ENCODE peak calls at places on chromosome 21, in eight cellular contexts. V is adrenal gland; D is cardiac muscle cell; B is CD8-positive, alpha-beta T cell; A is testis; F is AG04450; Y is RWPE2; H is GM23338. N is an unnamed sample.

GRCh38 chr21:45534591-45535331 is 7.5 kb downstream of the SLC19A1 start:
- DNase-seq in V (peak; percentile 94), D (peak; percentile 90), B (peak; percentile 15), A (peak; percentile 41), F (no peak), Y (peak; percentile 70), H (no peak), N (peak; percentile 77)

GRCh38 chr21:21384977-21385376 is 386.8 kb downstream of the NCAM2 start:
- DNase-seq in V (no peak), D (no peak), B (no peak), A (no peak), F (no peak), Y (no peak), H (no peak), N (no peak)

GRCh38 chr21:43763901-43764523 is 12.1 kb downstream of the CSTB start:
- DNase-seq in V (no peak), D (no peak), B (no peak), A (no peak), F (no peak), Y (no peak), H (no peak), N (no peak)

GRCh38 chr21:33069243-33069642 is 698 bp upstream of the OLIG1 start:
- DNase-seq in V (no peak), D (no peak), B (no peak), A (no peak), F (no peak), Y (no peak), H (no peak), N (no peak)

GRCh38 chr21:45393021-45393420 is 11.9 kb upstream of the COL18A1 start:
- DNase-seq in V (no peak), D (no peak), B (no peak), A (no peak), F (no peak), Y (peak; percentile 59), H (no peak), N (peak; percentile 15)

GRCh38 chr21:28885853-28886177 is 106.9 kb downstream of the LTN1 start:
- DNase-seq in V (no peak), D (no peak), B (no peak), A (no peak), F (no peak), Y (no peak), H (no peak), N (no peak)

GRCh38 chr21:43599728-43600127 is 59.6 kb downstream of the HSF2BP start:
- DNase-seq in V (no peak), D (no peak), B (no peak), A (no peak), F (no peak), Y (no peak), H (no peak), N (no peak)

GRCh38 chr21:43917515-43918384 is 52.7 kb downstream of the AGPAT3 start:
- DNase-seq in V (no peak), D (no peak), B (peak; percentile 39), A (no peak), F (no peak), Y (no peak), H (no peak), N (no peak)

GRCh38 chr21:43609501-43610340 is 49.6 kb downstream of the HSF2BP start:
- DNase-seq in V (peak; percentile 42), D (peak; percentile 30), B (no peak), A (peak; percentile 43), F (no peak), Y (peak; percentile 86), H (no peak), N (peak; percentile 91)

GRCh38 chr21:14382486-14382834 is 486 bp downstream of the HSPA13 start:
- DNase-seq in V (no peak), D (no peak), B (no peak), A (peak; percentile 56), F (no peak), Y (no peak), H (peak; percentile 78), N (no peak)

GRCh38 chr21:31374430-31374829 is 30.4 kb upstream of the TIAM1 start:
- DNase-seq in V (no peak), D (no peak), B (no peak), A (peak; percentile 71), F (no peak), Y (no peak), H (no peak), N (no peak)

GRCh38 chr21:16942703-16943102 is 570.1 kb upstream of the CXADR start:
- DNase-seq in V (peak; percentile 20), D (no peak), B (no peak), A (no peak), F (no peak), Y (no peak), H (peak; percentile 93), N (peak; percentile 50)

DNA sequence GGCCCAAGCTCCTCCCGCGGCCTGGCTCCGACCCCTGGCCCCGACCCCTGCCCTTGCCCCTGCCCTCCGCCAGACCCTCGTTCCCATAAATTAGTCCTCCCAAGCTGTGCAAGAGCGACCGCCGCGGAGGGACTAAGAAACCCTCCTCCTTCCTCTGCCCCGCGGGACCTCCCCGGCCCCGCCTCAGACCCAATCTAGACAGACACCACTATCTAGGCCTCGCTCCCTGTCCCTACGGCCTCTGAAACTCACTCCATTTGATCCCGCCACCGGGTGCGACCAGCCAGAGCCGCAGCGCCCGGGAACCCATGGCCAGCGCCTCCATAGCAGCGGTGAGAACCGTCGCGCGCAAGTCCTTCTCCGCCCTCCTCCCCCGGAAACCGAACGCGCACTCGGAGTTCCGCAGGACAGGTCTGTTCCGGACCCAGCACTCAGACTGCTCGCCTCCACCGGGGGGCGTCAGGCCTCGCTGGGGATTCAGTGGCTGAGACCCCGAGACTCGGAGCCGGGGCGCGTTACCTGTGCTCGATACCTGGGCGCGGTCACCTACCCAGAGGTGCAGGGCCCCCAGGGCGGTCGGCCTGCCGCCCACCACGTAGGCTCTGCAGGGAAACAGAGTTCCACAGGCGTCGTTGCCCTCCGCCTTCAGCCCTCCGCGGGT is at the start of gene MRPL39:
- DNase-seq in V (peak; percentile 88), D (peak; percentile 94), B (peak; percentile 86), A (peak; percentile 88), F (peak; percentile 77), Y (peak; percentile 89), H (peak; percentile 97), N (peak; percentile 96)
- TF ChIP-seq CTCF in V (peak; percentile 61), D (peak; percentile 71), B (no peak), A (peak; percentile 38), F (peak; percentile 77), Y (no peak), H (peak; percentile 76), N (peak; percentile 73)

DNA sequence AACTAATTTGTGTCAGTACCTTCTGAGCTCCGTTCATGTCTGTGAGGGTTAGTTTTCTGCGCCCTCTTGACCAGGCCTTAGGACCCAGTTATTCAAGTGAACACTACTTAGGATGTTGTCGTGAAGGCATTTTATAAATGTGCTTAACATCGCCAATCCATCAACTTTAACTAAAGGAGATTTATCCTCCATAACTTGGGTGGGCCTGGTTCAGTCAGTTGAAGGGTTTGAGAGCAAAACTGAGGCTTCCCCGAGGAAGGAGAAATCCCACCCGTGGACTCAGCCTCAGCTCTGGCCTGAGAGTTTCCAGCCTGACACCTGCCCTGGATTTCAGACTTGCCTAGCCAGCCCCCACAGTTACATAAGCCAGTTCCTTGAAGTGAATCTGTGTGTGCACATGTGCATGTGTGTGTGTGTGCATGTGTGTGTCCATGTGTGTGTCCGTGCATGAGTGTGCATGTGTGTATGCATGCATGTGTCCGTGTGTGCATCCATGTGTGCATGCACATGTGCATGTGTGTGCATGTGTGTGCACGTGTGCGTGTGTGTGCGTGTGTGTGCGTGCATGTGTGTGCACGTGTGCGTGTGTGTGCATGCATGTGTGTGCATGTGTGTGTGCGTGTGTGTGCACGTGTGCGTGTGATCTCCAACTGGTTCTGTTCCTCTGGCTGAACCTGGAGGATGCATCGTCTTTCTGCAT is 62.1 kb upstream of the PDE9A start:
- DNase-seq in V (no peak), D (no peak), B (no peak), A (no peak), F (no peak), Y (no peak), H (no peak), N (no peak)
- H3K4me3 ChIP-seq in V (no peak overlapping the region), D (no peak overlapping the region), B (peak overlapping the region; percentile 23), A (no peak overlapping the region), F (no peak overlapping the region), Y (no peak overlapping the region), H (no peak overlapping the region), N (no peak overlapping the region)

GRCh38 chr21:36696390-36696639 is 2.6 kb upstream of the SIM2 start:
- DNase-seq in V (no peak), D (no peak), B (no peak), A (no peak), F (no peak), Y (no peak), H (peak; percentile 55), N (no peak)
- H3K27me3 ChIP-seq in V (peaks cover 99% of the 10 kb centered on the region), D (peaks cover 100% of the 10 kb centered on the region), B (peaks cover 60% of the 10 kb centered on the region), A (no peaks in the 10 kb centered on the region), F (peaks cover 90% of the 10 kb centered on the region), Y (no peaks in the 10 kb centered on the region), H (peaks cover 100% of the 10 kb centered on the region), N (peaks cover 99% of the 10 kb centered on the region)

GRCh38 chr21:30190554-30190953 is 23.9 kb upstream of the CLDN17 start:
- DNase-seq in V (no peak), D (no peak), B (no peak), A (no peak), F (no peak), Y (no peak), H (no peak), N (no peak)

GRCh38 chr21:30193201-30193600 is 22.7 kb downstream of the CLDN8 start:
- DNase-seq in V (no peak), D (no peak), B (no peak), A (no peak), F (no peak), Y (no peak), H (no peak), N (no peak)

GRCh38 chr21:30199989-30200388 is 15.9 kb downstream of the CLDN8 start:
- DNase-seq in V (no peak), D (no peak), B (no peak), A (no peak), F (no peak), Y (no peak), H (no peak), N (no peak)

GRCh38 chr21:30189763-30190162 is 23.2 kb upstream of the CLDN17 start:
- DNase-seq in V (no peak), D (no peak), B (no peak), A (no peak), F (no peak), Y (no peak), H (no peak), N (no peak)

GRCh38 chr21:30194701-30195299 is 21.1 kb downstream of the CLDN8 start:
- DNase-seq in V (peak; percentile 5), D (peak; percentile 64), B (no peak), A (peak; percentile 42), F (no peak), Y (no peak), H (peak; percentile 81), N (peak; percentile 30)
- TF ChIP-seq CTCF in V (peak; percentile 31), D (peak; percentile 65), B (no peak), A (peak; percentile 36), F (peak; percentile 4), Y (peak; percentile 90), H (peak; percentile 78), N (peak; percentile 54)

DNA sequence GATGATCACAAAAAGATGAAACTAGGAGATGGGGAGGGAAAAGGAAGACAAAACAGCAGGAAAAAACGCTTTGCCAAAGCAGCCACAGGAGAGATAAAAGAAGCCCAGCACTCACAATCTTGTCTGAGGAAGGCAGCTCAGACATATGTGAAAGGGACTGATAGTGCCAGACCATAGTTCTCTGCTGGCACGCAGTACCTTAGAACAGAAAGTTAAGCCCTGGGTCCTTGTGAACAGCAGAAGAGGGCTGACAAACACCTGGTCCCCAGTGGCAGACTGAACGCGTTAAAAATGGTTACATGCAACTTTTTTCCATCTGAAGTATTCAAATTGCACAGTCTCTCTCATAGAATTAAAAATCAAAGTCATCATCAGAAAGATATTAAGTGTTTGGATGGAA is 433.2 kb upstream of the ADAMTS5 start:
- DNase-seq in V (no peak), D (no peak), B (no peak), A (no peak), F (no peak), Y (no peak), H (no peak), N (no peak)
- H3K4me3 ChIP-seq in V (no peak overlapping the region), D (no peak overlapping the region), B (no peak overlapping the region), A (no peak overlapping the region), F (no peak overlapping the region), Y (no peak overlapping the region), H (no peak overlapping the region), N (no peak overlapping the region)

N was measured in BE2C.